ENCODE peak calls at places on chromosomes 4 and X, in five cellular contexts. F is A549, Z is endothelial cell of umbilical vein, T is uterus, X is body of pancreas. P is an unnamed sample.

GRCh38 chr4:115090483-115091075 is 22.8 kb downstream of the NDST4 start:
- DNase-seq in T (no peak), Z (peak; percentile 1), X (no peak), F (no peak), P (no peak)

GRCh38 chr4:24742773-24743676 is 52.3 kb upstream of the SOD3 start:
- DNase-seq in X (no peak), F (no peak), Z (no peak), T (no peak), P (peak; percentile 27)

GRCh38 chr4:112113786-112114185 is 31.5 kb upstream of the FAM241A start:
- DNase-seq in Z (no peak), X (no peak), F (no peak), T (no peak), P (no peak)

GRCh38 chr4:165095291-165095690 is 17.4 kb downstream of the TMEM192 start:
- DNase-seq in Z (no peak), F (no peak), X (no peak), T (no peak), P (no peak)

GRCh38 chr4:6364146-6364545 is 94.5 kb downstream of the WFS1 start:
- DNase-seq in X (no peak), F (no peak), Z (no peak), T (no peak), P (no peak)

GRCh38 chr4:8348071-8348470 is 78.5 kb downstream of the HTRA3 start:
- DNase-seq in Z (no peak), X (no peak), T (no peak), F (no peak), P (peak; percentile 36)

GRCh38 chrX:95071052-95071451 is 1397.0 kb downstream of the FAM133A start:
- DNase-seq in X (no peak), Z (no peak), F (no peak), T (no peak), P (no peak)

GRCh38 chr4:68316193-68316969 is 33.5 kb downstream of the YTHDC1 start:
- DNase-seq in Z (no peak), T (no peak), F (no peak), X (no peak), P (no peak)

GRCh38 chr4:8199594-8200301 is 658 bp downstream of the SH3TC1 start:
- DNase-seq in F (peak; percentile 28), T (no peak), Z (peak; percentile 34), X (peak; percentile 59), P (no peak)

GRCh38 chr4:181261279-181261678 is 981.9 kb upstream of the TENM3 start:
- DNase-seq in X (no peak), F (no peak), T (no peak), Z (no peak), P (no peak)

GRCh38 chr4:65831828-65832227 is 161.5 kb upstream of the EPHA5 start:
- DNase-seq in F (no peak), T (no peak), X (no peak), Z (no peak), P (no peak)

GRCh38 chr4:81802308-81802846 is 330.7 kb upstream of the RASGEF1B start:
- DNase-seq in Z (no peak), T (no peak), X (no peak), F (no peak), P (no peak)

GRCh38 chrX:152926923-152927322 is 29.1 kb downstream of the ZNF185 start:
- DNase-seq in Z (no peak), F (no peak), X (no peak), T (no peak), P (no peak)

GRCh38 chrX:103101280-103102042 is 8.5 kb upstream of the NXF3 start:
- DNase-seq in T (no peak), X (peak; percentile 6), F (no peak), Z (peak; percentile 29), P (no peak)

GRCh38 chrX:83469551-83469950 is 38.5 kb upstream of the POU3F4 start:
- DNase-seq in Z (no peak), T (no peak), F (peak; percentile 0), X (peak; percentile 13), P (no peak)

GRCh38 chr4:183140911-183141320 is 41.9 kb downstream of the WWC2 start:
- DNase-seq in X (no peak), T (no peak), Z (peak; percentile 26), F (no peak), P (no peak)

GRCh38 chr4:138087181-138087714 is 154.9 kb downstream of the SLC7A11 start:
- DNase-seq in T (no peak), X (no peak), F (no peak), Z (no peak), P (no peak)

GRCh38 chr4:180665994-180666818 is 1577.0 kb upstream of the TENM3 start:
- DNase-seq in Z (no peak), F (peak; percentile 6), X (peak; percentile 37), T (no peak), P (no peak)

GRCh38 chr4:10180927-10181744 is 64.5 kb upstream of the WDR1 start:
- DNase-seq in F (no peak), T (no peak), Z (peak; percentile 55), X (no peak), P (no peak)

GRCh38 chrX:11791090-11791489 is 33.1 kb downstream of the MSL3 start:
- DNase-seq in T (no peak), F (no peak), X (no peak), Z (no peak), P (no peak)

GRCh38 chr4:15598644-15599043 is 56.5 kb downstream of the FBXL5 start:
- DNase-seq in F (no peak), X (no peak), T (no peak), Z (no peak), P (no peak)

GRCh38 chr4:4364486-4365208 is 22.3 kb upstream of the NSG1 start:
- DNase-seq in X (no peak), T (no peak), Z (no peak), F (no peak), P (no peak)

GRCh38 chrX:21738145-21738949 is 19.6 kb downstream of the SMPX start:
- DNase-seq in F (no peak), Z (no peak), T (no peak), X (no peak), P (no peak)

DNA sequence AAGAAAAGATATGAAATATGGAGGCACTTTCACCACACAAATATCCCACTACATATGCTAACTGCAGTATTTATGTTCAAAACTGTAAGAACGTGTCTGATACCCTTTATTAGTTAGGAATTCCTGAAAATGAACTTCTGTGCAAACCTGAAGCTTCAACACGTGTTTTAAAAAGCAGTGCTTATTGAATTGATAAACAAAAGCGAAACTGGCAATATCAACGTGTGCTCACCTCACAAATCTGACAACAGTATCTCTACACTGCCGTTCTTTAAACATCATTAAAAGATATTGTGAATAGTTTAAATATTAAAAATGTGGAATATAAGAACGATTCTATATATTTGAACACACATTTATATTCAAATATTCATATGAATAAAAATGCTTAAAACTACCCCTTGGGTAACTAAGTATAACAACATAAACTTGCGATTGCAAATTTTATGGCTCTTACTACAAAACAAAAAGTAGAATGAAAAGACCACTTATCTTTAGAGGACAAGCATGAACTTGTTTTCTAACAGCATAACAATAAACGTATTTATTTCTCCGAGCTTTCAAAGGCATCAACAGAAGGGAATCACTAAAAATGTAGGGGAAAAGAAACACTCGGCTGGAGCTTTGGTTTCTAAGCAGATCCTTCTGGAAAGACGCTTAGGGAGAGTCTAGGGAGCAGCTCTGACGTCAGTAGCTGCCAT is at the start of gene LRP2BP:
- DNase-seq in Z (peak; percentile 46), T (no peak), F (no peak), X (no peak), P (no peak)
- TF ChIP-seq POLR2A in Z (no peak), T (no peak), F (no peak), X (no peak), P (no peak)

DNA sequence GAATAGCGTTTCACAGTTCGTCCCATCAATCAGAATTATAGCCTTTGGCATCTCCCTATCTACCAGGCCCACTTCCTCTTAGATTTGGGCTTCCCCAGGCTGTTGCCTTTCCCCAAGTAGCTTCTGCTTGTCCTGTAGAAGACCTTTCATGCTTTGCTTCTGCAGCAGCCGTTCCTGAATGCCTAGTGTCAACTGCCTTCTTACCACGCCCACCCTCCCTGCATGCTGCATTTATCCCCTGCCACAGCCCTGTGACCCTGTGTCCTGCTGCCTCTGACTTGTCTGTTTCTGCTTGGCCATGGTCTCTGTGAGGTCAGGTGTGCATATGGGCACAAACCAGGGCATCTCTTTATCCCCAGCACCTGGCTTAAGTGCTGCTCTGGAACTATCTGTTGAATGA is 56.3 kb downstream of the HTT start:
- DNase-seq in X (no peak), T (no peak), Z (no peak), F (no peak), P (no peak)
- H3K4me3 ChIP-seq in X (no peak overlapping the region), T (no peak overlapping the region), Z (no peak overlapping the region), F (no peak overlapping the region), P (no peak overlapping the region)

DNA sequence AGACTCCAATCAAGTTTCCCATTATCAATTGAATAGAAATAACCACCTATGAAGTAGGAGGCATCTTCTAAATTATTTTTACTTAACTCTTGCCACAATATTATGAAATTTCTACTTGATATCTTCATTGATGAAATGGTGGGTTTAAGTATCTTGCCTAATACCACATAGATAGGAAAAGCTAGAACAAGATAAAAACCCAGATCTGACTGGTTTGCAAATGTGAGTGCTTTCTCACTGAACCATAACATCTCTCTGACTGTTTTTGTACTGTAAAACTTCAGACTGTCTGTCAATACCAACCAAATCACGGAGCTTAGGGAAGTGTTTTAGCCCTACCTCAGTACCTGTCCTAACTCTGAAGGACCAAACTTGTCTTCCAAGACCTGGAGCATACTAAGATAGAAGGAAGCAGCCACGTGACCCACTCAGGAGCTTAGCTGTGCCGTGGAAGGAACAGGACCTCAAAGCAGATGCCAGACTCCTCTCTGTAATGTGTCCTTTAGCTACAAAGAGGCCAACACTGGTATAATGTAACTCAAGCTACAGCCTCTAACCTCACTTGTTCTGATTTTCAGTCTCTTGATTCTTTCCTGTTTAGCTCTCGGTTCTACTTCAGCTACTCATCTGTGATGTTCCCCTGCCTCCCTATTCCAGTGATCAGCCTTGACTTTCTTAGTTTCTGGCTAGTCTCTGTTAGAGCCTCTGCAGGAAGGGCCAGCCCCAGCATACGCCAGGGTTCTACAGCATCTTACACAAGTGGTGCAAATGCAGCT is 84.4 kb downstream of the LRP2BP start:
- DNase-seq in X (no peak), F (no peak), Z (no peak), T (no peak), P (no peak)
- TF ChIP-seq POLR2A in X (no peak), F (no peak), Z (no peak), T (no peak), P (no peak)

GRCh38 chrX:40092808-40093435 is 4.8 kb downstream of the BCOR start:
- DNase-seq in Z (no peak), F (no peak), X (no peak), T (no peak), P (no peak)
- H3K4me3 ChIP-seq in Z (no peak overlapping the region), F (no peak overlapping the region), X (no peak overlapping the region), T (no peak overlapping the region), P (no peak overlapping the region)

P was measured in lower leg skin.